ENCODE peak calls at places on chromosomes 2 and 18, in four cellular contexts. A, S, R and B are unnamed samples. For H3K27me3 and H3K36me3, the result is how much of the 10 kb centered on the place peaks cover.

GRCh38 chr18:63022429-63023022 is 297.0 kb downstream of the BCL2 start:
- DNase-seq in A (no peak), S (no peak), R (no peak), B (no peak)

GRCh38 chr2:221943078-221943810 is 355.6 kb downstream of the PAX3 start:
- DNase-seq in A (peak), S (peak), R (peak), B (peak)

GRCh38 chr2:167177196-167177595 is 288.9 kb downstream of the XIRP2 start:
- DNase-seq in A (no peak), S (no peak), R (peak), B (no peak)

GRCh38 chr2:53252115-53252514 is 515.5 kb upstream of the CHAC2 start:
- DNase-seq in A (no peak), S (peak), R (no peak), B (no peak)

GRCh38 chr18:39751161-39751560 is 2185.6 kb upstream of the CELF4 start:
- DNase-seq in A (no peak), S (no peak), R (peak), B (no peak)

GRCh38 chr2:175251425-175252041 is 70.0 kb upstream of the ATP5MC3 start:
- DNase-seq in A (no peak), S (peak), R (peak), B (no peak)

GRCh38 chr2:101830555-101830954 is 133.0 kb downstream of the MAP4K4 start:
- DNase-seq in A (no peak), S (peak), R (peak), B (no peak)

GRCh38 chr2:106147159-106147558 is 46.9 kb downstream of the UXS1 start:
- DNase-seq in A (no peak), S (peak), R (peak), B (peak)

GRCh38 chr2:146532748-146533147 is 1312.1 kb upstream of the ACVR2A start:
- DNase-seq in A (no peak), S (no peak), R (no peak), B (no peak)

GRCh38 chr18:77648415-77648814 is 398.8 kb downstream of the GALR1 start:
- DNase-seq in A (no peak), S (no peak), R (no peak), B (no peak)

GRCh38 chr2:176518823-176519222 is 249.6 kb downstream of the MTX2 start:
- DNase-seq in A (peak), S (no peak), R (no peak), B (peak)

GRCh38 chr2:77149565-77149964 is 372.6 kb downstream of the LRRTM4 start:
- DNase-seq in A (no peak), S (no peak), R (no peak), B (no peak)

GRCh38 chr18:2939317-2939716 is 73.6 kb downstream of the LPIN2 start:
- DNase-seq in A (no peak), S (no peak), R (no peak), B (no peak)

GRCh38 chr2:200177971-200178911 is 128.3 kb upstream of the SPATS2L start:
- DNase-seq in A (no peak), S (no peak), R (peak), B (peak)

GRCh38 chr18:62939433-62939832 is 224.1 kb downstream of the PHLPP1 start:
- DNase-seq in A (no peak), S (no peak), R (no peak), B (no peak)

GRCh38 chr2:226652983-226653765 is 146.4 kb downstream of the IRS1 start:
- DNase-seq in A (no peak), S (no peak), R (peak), B (no peak)

GRCh38 chr2:24228470-24228869 is 53.6 kb downstream of the FAM228A start:
- DNase-seq in A (no peak), S (peak), R (no peak), B (no peak)

GRCh38 chr2:176508984-176509383 is 239.7 kb downstream of the MTX2 start:
- DNase-seq in A (no peak), S (no peak), R (peak), B (no peak)

GRCh38 chr2:168466190-168466737 is 10.2 kb downstream of the CERS6 start:
- DNase-seq in A (no peak), S (peak), R (no peak), B (no peak)

GRCh38 chr2:121721926-121722325 is 14.7 kb downstream of the NIFK start:
- DNase-seq in A (no peak), S (peak), R (peak), B (peak)

GRCh38 chr2:163155279-163155883 is 316.8 kb upstream of the KCNH7 start:
- DNase-seq in A (no peak), S (peak), R (peak), B (no peak)

GRCh38 chr2:231604685-231605606 is 12.3 kb downstream of the TEX44 start:
- DNase-seq in A (peak), S (peak), R (peak), B (peak)

GRCh38 chr18:46630160-46630559 is 26.9 kb downstream of the LOXHD1 start:
- DNase-seq in A (no peak), S (peak), R (peak), B (peak)

GRCh38 chr18:14747513-14748474 is at the start of gene ANKRD30B:
- DNase-seq in A (no peak), S (no peak), R (no peak), B (no peak)

GRCh38 chr2:221521261-221521845 is 50.8 kb downstream of the EPHA4 start:
- DNase-seq in A (no peak), S (no peak), R (no peak), B (no peak)

GRCh38 chr2:9297156-9297555 is 90.5 kb downstream of the ASAP2 start:
- DNase-seq in A (no peak), S (no peak), R (no peak), B (no peak)

GRCh38 chr18:22168360-22168921 is 948 bp upstream of the GATA6 start:
- DNase-seq in A (peak), S (peak), R (no peak), B (peak)

GRCh38 chr2:221166283-221166682 is 405.8 kb downstream of the EPHA4 start:
- DNase-seq in A (no peak), S (no peak), R (no peak), B (no peak)

GRCh38 chr2:71269511-71270090 is 42.7 kb upstream of the PAIP2B start:
- DNase-seq in A (no peak), S (no peak), R (no peak), B (no peak)

GRCh38 chr2:70647873-70648481 is 94.4 kb upstream of the TGFA start:
- DNase-seq in A (peak), S (peak), R (peak), B (peak)

GRCh38 chr2:177038772-177039484 is 173.7 kb upstream of the HNRNPA3 start:
- DNase-seq in A (no peak), S (no peak), R (no peak), B (no peak)

GRCh38 chr18:3725100-3725499 is 275.1 kb downstream of the TGIF1 start:
- DNase-seq in A (no peak), S (no peak), R (no peak), B (no peak)

GRCh38 chr18:22024924-22025323 is 144.5 kb upstream of the GATA6 start:
- DNase-seq in A (peak), S (no peak), R (no peak), B (no peak)

GRCh38 chr18:63963610-63964256 is 6.1 kb upstream of the SERPINB8 start:
- DNase-seq in A (peak), S (peak), R (peak), B (peak)

GRCh38 chr2:75982750-75983149 is 272.0 kb upstream of the GCFC2 start:
- DNase-seq in A (no peak), S (no peak), R (no peak), B (no peak)

GRCh38 chr2:240820607-240821428 is 799 bp upstream of the KIF1A start:
- DNase-seq in A (no peak), S (no peak), R (no peak), B (no peak)

GRCh38 chr2:240822280-240822847 is 2.3 kb upstream of the KIF1A start:
- DNase-seq in A (no peak), S (no peak), R (no peak), B (no peak)

GRCh38 chr2:240825476-240825875 is 5.5 kb upstream of the KIF1A start:
- DNase-seq in A (no peak), S (no peak), R (no peak), B (no peak)

GRCh38 chr2:240821429-240821778 is 1.4 kb upstream of the KIF1A start:
- DNase-seq in A (no peak), S (no peak), R (no peak), B (no peak)

GRCh38 chr2:240823449-240824336 is 3.7 kb upstream of the KIF1A start:
- DNase-seq in A (no peak), S (no peak), R (no peak), B (no peak)
- H3K27me3 ChIP-seq in A (half or more), S (half or more), R (under half), B (half or more)

DNA sequence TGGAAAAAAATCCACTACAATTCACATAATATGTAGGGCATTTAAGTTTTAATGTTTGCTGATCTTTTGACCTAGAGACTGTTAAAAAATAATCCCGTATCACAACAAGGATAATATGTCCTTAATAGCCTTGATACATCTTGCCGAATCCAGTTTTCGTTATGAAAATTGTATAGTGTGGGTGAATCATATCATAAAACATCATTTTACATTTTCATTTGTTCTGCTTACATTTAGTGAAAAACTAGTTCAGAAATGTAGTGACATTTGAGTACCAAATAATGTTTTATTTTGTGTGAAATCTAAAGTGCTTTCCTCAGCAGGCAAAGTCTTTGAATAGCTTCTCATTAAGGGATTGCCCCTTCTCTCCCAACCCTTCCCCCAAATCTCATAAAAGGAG is 1.9 kb downstream of the AFTPH start:
- DNase-seq in A (no peak), S (no peak), R (no peak), B (no peak)
- H3K4me3 ChIP-seq in A (peak), S (peak), R (no peak), B (peak)

GRCh38 chr2:96359310-96359709 is 23.7 kb downstream of the NCAPH start:
- DNase-seq in A (peak), S (peak), R (no peak), B (peak)

GRCh38 chr2:96361751-96362150 is 26.2 kb downstream of the NCAPH start:
- DNase-seq in A (no peak), S (no peak), R (no peak), B (no peak)

GRCh38 chr2:96354492-96354891 is 18.9 kb downstream of the NCAPH start:
- DNase-seq in A (no peak), S (no peak), R (no peak), B (no peak)

GRCh38 chr2:96356889-96357288 is 21.3 kb downstream of the NCAPH start:
- DNase-seq in A (peak), S (no peak), R (no peak), B (no peak)

GRCh38 chr2:96359866-96360265 is 24.3 kb downstream of the NCAPH start:
- DNase-seq in A (no peak), S (no peak), R (no peak), B (no peak)
- H3K36me3 ChIP-seq in A (under half), S (half or more), R (under half), B (half or more)

GRCh38 chr18:47730795-47731194 is 199.7 kb downstream of the SMAD2 start:
- DNase-seq in A (no peak), S (no peak), R (no peak), B (no peak)
- H3K27me3 ChIP-seq in A (under half), S (under half), R (under half), B (under half)